ENCODE peak calls at places on chromosomes 7 and 10, in four cellular contexts. N is coronary artery, J is tibial nerve, X is A549. D is an unnamed sample.

GRCh38 chr10:6473901-6474370 is 106.1 kb downstream of the PRKCQ start:
- DNase-seq in N (no peak), J (no peak), X (no peak), D (no peak)

GRCh38 chr10:3470191-3470590 is 297.6 kb upstream of the PITRM1 start:
- DNase-seq in N (no peak), J (no peak), X (no peak), D (no peak)

GRCh38 chr10:127071126-127071525 is 125.3 kb downstream of the INSYN2A start:
- DNase-seq in N (no peak), J (no peak), X (no peak), D (no peak)

GRCh38 chr7:36315309-36315948 is 74.2 kb upstream of the ANLN start:
- DNase-seq in N (no peak), J (no peak), X (peak; percentile 14), D (no peak)

GRCh38 chr10:77798940-77799339 is 127.6 kb downstream of the DLG5 start:
- DNase-seq in N (no peak), J (no peak), X (no peak), D (no peak)

GRCh38 chr10:50279489-50279888 is 28.2 kb upstream of the ASAH2 start:
- DNase-seq in N (no peak), J (no peak), X (peak; percentile 47), D (peak; percentile 39)

GRCh38 chr7:98203964-98204605 is 7.2 kb upstream of the BHLHA15 start:
- DNase-seq in N (no peak), J (no peak), X (no peak), D (no peak)

GRCh38 chr10:103470755-103471653 is 8.0 kb downstream of the CALHM3 start:
- DNase-seq in N (no peak), J (no peak), X (no peak), D (peak; percentile 47)

GRCh38 chr7:2353113-2353512 is 1.5 kb upstream of the EIF3B start:
- DNase-seq in N (no peak), J (no peak), X (no peak), D (no peak)

GRCh38 chr7:144513332-144513731 is 109.8 kb upstream of the NOBOX start:
- DNase-seq in N (no peak), J (no peak), X (peak; percentile 31), D (no peak)

GRCh38 chr10:114716811-114717404 is 58.8 kb upstream of the ABLIM1 start:
- DNase-seq in N (no peak), J (no peak), X (no peak), D (no peak)

GRCh38 chr10:77887631-77888355 is 38.8 kb downstream of the DLG5 start:
- DNase-seq in N (no peak), J (no peak), X (no peak), D (no peak)

GRCh38 chr7:117164578-117164977 is 158.3 kb downstream of the WNT2 start:
- DNase-seq in N (no peak), J (no peak), X (no peak), D (no peak)

GRCh38 chr7:37657798-37658197 is 25.8 kb upstream of the GPR141 start:
- DNase-seq in N (no peak), J (no peak), X (no peak), D (no peak)

GRCh38 chr10:45437587-45438456 is 63.8 kb downstream of the ALOX5 start:
- DNase-seq in N (no peak), J (no peak), X (no peak), D (no peak)

GRCh38 chr10:34171957-34172527 is 643.1 kb downstream of the PARD3 start:
- DNase-seq in N (no peak), J (no peak), X (no peak), D (no peak)

D was measured in stomach.